ENCODE peak calls at places on chromosome 15, in four cellular contexts. K is GM06990, P is bronchial epithelial cell, L is right atrium auricular region. F is an unnamed sample.

GRCh38 chr15:89740137-89740536 is 10.9 kb downstream of the MESP1 start:
- DNase-seq in K (no peak), P (peak; percentile 71), L (no peak), F (peak; percentile 72)

GRCh38 chr15:78995921-78996780 is 51.3 kb upstream of the CTSH start:
- DNase-seq in K (no peak), P (no peak), L (no peak), F (no peak)

GRCh38 chr15:70763950-70764730 is 782 bp upstream of the UACA start:
- DNase-seq in K (no peak), P (no peak), L (no peak), F (no peak)

GRCh38 chr15:80643296-80643965 is 51.7 kb upstream of the ABHD17C start:
- DNase-seq in K (no peak), P (peak; percentile 8), L (no peak), F (no peak)

GRCh38 chr15:93042211-93042610 is 46.8 kb downstream of the RGMA start:
- DNase-seq in K (no peak), P (no peak), L (no peak), F (no peak)

GRCh38 chr15:32682569-32682968 is 35.2 kb upstream of the GREM1 start:
- DNase-seq in K (no peak), P (peak; percentile 96), L (no peak), F (no peak)

GRCh38 chr15:85482896-85483295 is 102.5 kb downstream of the AKAP13 start:
- DNase-seq in K (no peak), P (peak; percentile 52), L (no peak), F (no peak)

GRCh38 chr15:99435761-99436346 is 129.9 kb upstream of the MEF2A start:
- DNase-seq in K (no peak), P (no peak), L (peak; percentile 46), F (no peak)

GRCh38 chr15:69468241-69469121 is 15.9 kb downstream of the RPLP1 start:
- DNase-seq in K (peak; percentile 74), P (peak; percentile 98), L (peak; percentile 49), F (no peak)

GRCh38 chr15:78993931-78994530 is 49.2 kb upstream of the CTSH start:
- DNase-seq in K (no peak), P (no peak), L (no peak), F (no peak)

GRCh38 chr15:73982251-73982962 is 9.7 kb downstream of the STOML1 start:
- DNase-seq in K (no peak), P (peak; percentile 71), L (peak; percentile 93), F (no peak)

GRCh38 chr15:64667736-64668161 is 107.6 kb downstream of the RBPMS2 start:
- DNase-seq in K (no peak), P (no peak), L (no peak), F (no peak)

GRCh38 chr15:37765809-37766208 is 168.6 kb upstream of the TMCO5A start:
- DNase-seq in K (no peak), P (no peak), L (no peak), F (no peak)

GRCh38 chr15:39851505-39852082 is 68.5 kb downstream of the GPR176 start:
- DNase-seq in K (no peak), P (no peak), L (no peak), F (no peak)

GRCh38 chr15:39581501-39582285 is 814 bp downstream of the THBS1 start:
- DNase-seq in K (no peak), P (peak; percentile 50), L (no peak), F (no peak)

GRCh38 chr15:37130356-37130755 is 30.0 kb upstream of the MEIS2 start:
- DNase-seq in K (no peak), P (no peak), L (no peak), F (no peak)

GRCh38 chr15:70410371-70410975 is 312.8 kb upstream of the TLE3 start:
- DNase-seq in K (no peak), P (peak; percentile 56), L (no peak), F (no peak)

GRCh38 chr15:40175160-40175559 is 14.3 kb downstream of the BUB1B start:
- DNase-seq in K (no peak), P (no peak), L (no peak), F (no peak)

GRCh38 chr15:42215854-42216829 is 8.0 kb upstream of the VPS39 start:
- DNase-seq in K (no peak), P (no peak), L (no peak), F (no peak)
- TF ChIP-seq CTCF in K (no peak), P (no peak), L (peak; percentile 37), F (peak; percentile 37)

GRCh38 chr15:45458746-45459403 is 63.7 kb downstream of the SLC30A4 start:
- DNase-seq in K (no peak), P (peak; percentile 38), L (peak; percentile 83), F (no peak)
- TF ChIP-seq CTCF in K (peak; percentile 78), P (peak; percentile 80), L (peak; percentile 93), F (peak; percentile 89)

DNA sequence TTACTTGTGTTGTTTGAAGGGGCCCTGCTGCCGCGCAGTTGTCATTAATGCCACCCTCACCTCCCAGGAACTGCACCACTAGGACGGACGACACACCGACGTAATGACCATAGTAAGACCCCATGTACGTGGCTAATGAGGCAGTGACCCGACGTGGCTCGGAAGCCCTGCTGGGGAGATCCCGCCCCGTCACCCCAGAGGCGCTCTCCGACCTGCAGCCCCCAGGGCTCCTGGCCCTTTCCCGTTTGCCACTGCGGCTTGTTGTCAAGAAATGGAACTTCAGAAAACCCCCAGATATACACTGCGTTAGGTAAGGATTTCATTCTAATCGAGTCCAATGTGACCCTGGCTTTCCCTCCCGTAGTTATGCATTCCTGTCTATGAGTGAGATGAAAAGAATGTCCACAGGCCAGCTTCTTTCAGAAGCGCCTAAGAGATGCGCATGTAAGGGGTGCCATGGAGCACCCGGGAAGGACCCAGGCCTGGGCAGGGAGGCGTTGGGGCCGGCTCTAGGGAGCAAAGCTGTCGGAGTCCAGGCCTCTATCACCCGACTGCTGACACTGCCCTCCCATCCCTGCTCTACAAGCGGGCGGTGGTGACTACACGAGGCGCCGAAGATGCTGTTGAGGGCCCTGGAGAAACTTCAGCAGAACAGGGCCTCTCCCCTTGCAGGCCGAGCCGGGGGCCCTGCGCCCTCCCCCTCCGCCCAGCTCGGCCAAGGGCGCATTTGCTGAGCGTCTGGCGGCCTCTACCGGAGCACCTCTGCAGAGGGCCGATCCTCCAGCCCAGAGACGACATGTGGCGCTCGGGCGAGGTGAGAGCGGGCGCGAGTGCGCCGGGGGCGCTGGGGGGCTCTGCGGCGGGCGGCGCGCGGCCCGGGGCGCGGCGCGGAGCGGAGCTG is at the start of gene GABRA5:
- DNase-seq in K (no peak), P (no peak), L (no peak), F (peak; percentile 57)
- TF ChIP-seq CTCF in K (no peak), P (peak; percentile 44), L (peak; percentile 46), F (peak; percentile 72)

GRCh38 chr15:75694241-75695182 is 18.1 kb downstream of the CSPG4 start:
- DNase-seq in K (peak; percentile 57), P (peak; percentile 92), L (peak; percentile 91), F (peak; percentile 95)
- TF ChIP-seq CTCF in K (no peak), P (peak; percentile 60), L (peak; percentile 42), F (peak; percentile 47)

GRCh38 chr15:56051700-56052099 is 58.3 kb upstream of the NEDD4 start:
- DNase-seq in K (no peak), P (no peak), L (no peak), F (no peak)

GRCh38 chr15:56056626-56057025 is 63.2 kb upstream of the NEDD4 start:
- DNase-seq in K (no peak), P (no peak), L (no peak), F (no peak)

GRCh38 chr15:56053046-56053400 is 59.6 kb upstream of the NEDD4 start:
- DNase-seq in K (no peak), P (no peak), L (no peak), F (no peak)

GRCh38 chr15:56049577-56049976 is 56.2 kb upstream of the NEDD4 start:
- DNase-seq in K (no peak), P (no peak), L (no peak), F (no peak)

DNA sequence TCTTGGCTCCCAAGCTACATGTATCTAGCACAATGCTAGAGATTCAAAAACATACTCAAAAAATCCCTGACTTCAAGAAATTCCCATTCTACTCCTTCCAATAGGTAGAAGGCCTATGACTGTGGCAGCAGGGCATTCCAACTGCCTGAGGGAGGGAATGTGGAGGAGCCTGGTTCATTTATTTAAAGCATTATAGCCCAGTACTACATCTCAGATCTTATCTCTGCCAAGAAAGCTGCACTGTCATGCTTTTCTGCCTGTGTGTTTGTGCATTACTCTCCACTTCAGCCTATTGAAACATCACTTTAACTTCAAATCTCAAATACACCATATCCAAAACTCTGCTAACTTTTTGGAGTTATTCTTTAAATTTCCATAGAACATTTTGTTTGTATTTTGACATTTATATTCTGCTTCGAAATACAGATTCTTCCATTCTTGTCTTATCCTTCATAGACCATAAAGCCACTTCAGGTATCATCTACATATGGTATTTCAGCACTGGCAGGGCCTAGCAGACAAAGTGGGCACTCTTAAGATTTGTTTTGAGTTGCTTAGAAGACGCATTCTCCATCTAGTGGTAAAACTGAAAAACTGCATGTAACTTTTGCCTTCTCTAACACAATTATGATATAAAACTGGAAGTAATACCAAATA is 59.1 kb upstream of the NEDD4 start:
- DNase-seq in K (peak; percentile 3), P (peak; percentile 65), L (no peak), F (peak; percentile 29)
- TF ChIP-seq CTCF in K (peak; percentile 80), P (peak; percentile 66), L (peak; percentile 85), F (peak; percentile 66)

GRCh38 chr15:25774871-25775270 is 88.3 kb downstream of the ATP10A start:
- DNase-seq in K (no peak), P (no peak), L (no peak), F (peak; percentile 53)
- TF ChIP-seq CTCF in K (no peak), P (no peak), L (no peak), F (no peak)

DNA sequence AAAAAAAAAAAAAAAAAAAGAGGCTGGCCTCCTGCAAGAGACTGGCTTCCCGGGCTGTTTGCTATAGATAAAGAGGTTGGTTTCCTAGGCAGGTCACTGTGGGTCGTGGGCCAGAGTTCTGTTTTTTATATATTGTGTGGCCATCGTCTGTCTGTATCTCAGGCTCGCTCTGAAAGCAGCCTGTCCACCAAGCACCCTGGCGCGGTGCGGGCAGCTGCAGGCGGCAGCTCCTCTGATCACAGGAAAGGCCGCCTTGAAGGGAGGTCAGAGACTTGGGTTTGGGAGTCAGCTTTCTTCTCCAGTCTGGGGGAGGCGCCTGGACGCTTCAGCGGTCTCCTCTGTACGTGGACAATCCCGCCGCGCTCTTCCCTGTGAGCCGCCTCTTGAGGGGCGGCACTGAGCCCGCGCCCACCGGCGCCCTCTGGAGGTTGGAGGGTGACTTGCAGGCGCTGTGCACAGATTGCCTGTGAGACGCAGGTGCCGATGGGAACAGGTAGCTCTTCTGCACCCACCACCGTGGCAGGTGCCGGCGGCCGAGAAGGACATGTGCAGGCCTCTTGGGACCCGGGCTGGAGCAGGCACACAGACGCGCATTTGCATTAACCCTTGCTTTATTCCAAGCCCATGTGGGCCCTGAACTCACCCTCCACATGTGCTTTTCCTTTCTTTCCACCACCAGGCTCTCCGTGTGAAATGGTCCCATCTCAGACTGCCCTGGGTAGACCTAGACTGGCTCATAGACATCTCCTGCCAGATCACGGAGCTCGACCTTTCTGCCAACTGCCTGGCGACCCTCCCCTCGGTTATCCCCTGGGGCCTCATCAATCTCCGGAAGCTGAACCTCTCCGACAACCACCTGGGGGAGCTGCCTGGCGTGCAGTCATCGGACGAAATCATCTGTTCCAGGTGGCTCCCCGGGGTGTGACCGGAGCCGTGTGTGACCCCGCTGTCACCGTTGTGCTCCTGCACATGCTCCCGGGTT is 89.3 kb downstream of the LRRK1 start:
- DNase-seq in K (peak; percentile 88), P (peak; percentile 68), L (peak; percentile 82), F (peak; percentile 87)
- TF ChIP-seq CTCF in K (peak; percentile 100), P (peak; percentile 100), L (peak; percentile 99), F (peak; percentile 65)

F was measured in D721Med.